ENCODE peak calls at places on chromosome 18, in six cellular contexts. Q is A549, D is tibial nerve, M is ovary, X is sigmoid colon, E is K562. N is an unnamed sample.

GRCh38 chr18:61882296-61883004 is 10.4 kb downstream of the RNF152 start:
- DNase-seq in D (no peak), X (no peak), Q (no peak), E (no peak), M (no peak), N (no peak)

GRCh38 chr18:78246588-78246987 is 733.0 kb upstream of the SALL3 start:
- DNase-seq in D (no peak), E (no peak), Q (no peak), X (no peak), M (no peak), N (no peak)

GRCh38 chr18:77191241-77191751 is 58.4 kb upstream of the GALR1 start:
- DNase-seq in Q (no peak), M (no peak), E (no peak), D (no peak), X (no peak), N (no peak)

GRCh38 chr18:24429188-24429587 is 2.7 kb downstream of the IMPACT start:
- DNase-seq in D (no peak), Q (no peak), M (no peak), E (no peak), X (no peak), N (no peak)

GRCh38 chr18:79943608-79944125 is 7.8 kb downstream of the SLC66A2 start:
- DNase-seq in E (no peak), X (peak; percentile 55), D (no peak), M (no peak), Q (no peak), N (no peak)

GRCh38 chr18:23627325-23627724 is 35.4 kb downstream of the ANKRD29 start:
- DNase-seq in X (no peak), Q (peak; percentile 89), M (no peak), D (no peak), E (no peak), N (no peak)

GRCh38 chr18:61398961-61399632 is 65.9 kb downstream of the CDH20 start:
- DNase-seq in D (no peak), Q (no peak), E (no peak), M (no peak), X (no peak), N (no peak)

GRCh38 chr18:77007251-77007650 is 125.3 kb downstream of the MBP start:
- DNase-seq in M (no peak), D (no peak), Q (no peak), X (no peak), E (no peak), N (no peak)

GRCh38 chr18:76822510-76823165 is at the start of gene ZNF236:
- DNase-seq in Q (peak; percentile 76), X (peak; percentile 87), M (peak; percentile 87), D (peak; percentile 64), E (peak; percentile 80), N (peak; percentile 80)

GRCh38 chr18:25038261-25038660 is 313.7 kb downstream of the ZNF521 start:
- DNase-seq in E (no peak), M (no peak), D (no peak), Q (no peak), X (no peak), N (no peak)

GRCh38 chr18:74288730-74289129 is 3.0 kb downstream of the CYB5A start:
- DNase-seq in D (no peak), Q (no peak), X (peak; percentile 74), M (no peak), E (no peak), N (no peak)

GRCh38 chr18:74402806-74403433 is 54.2 kb downstream of the DIPK1C start:
- DNase-seq in E (no peak), M (no peak), Q (no peak), D (no peak), X (no peak), N (peak; percentile 19)

GRCh38 chr18:11859903-11860407 is 8.7 kb downstream of the CHMP1B start:
- DNase-seq in M (no peak), E (peak; percentile 46), Q (peak; percentile 92), D (no peak), X (no peak), N (no peak)

GRCh38 chr18:47100214-47100831 is 50.0 kb downstream of the HDHD2 start:
- DNase-seq in E (peak; percentile 41), D (peak; percentile 31), X (peak; percentile 63), Q (peak; percentile 31), M (peak; percentile 51), N (peak; percentile 59)

GRCh38 chr18:13502585-13502984 is 223.8 kb downstream of the FAM210A start:
- DNase-seq in X (peak; percentile 50), D (no peak), E (no peak), M (peak; percentile 64), Q (no peak), N (no peak)

GRCh38 chr18:56568986-56569385 is 69.4 kb downstream of the TXNL1 start:
- DNase-seq in E (no peak), Q (no peak), D (no peak), X (no peak), M (no peak), N (no peak)

GRCh38 chr18:24227976-24228660 is 89.3 kb downstream of the CABYR start:
- DNase-seq in X (no peak), M (no peak), E (no peak), D (no peak), Q (peak; percentile 4), N (no peak)

GRCh38 chr18:9763157-9763556 is 55.1 kb downstream of the RAB31 start:
- DNase-seq in D (no peak), E (no peak), X (no peak), M (no peak), Q (no peak), N (no peak)

GRCh38 chr18:9760641-9761040 is 52.5 kb downstream of the RAB31 start:
- DNase-seq in M (no peak), D (no peak), E (no peak), X (no peak), Q (no peak), N (no peak)

GRCh38 chr18:9763876-9764605 is 55.9 kb downstream of the RAB31 start:
- DNase-seq in D (no peak), Q (no peak), X (no peak), M (no peak), E (no peak), N (no peak)

GRCh38 chr18:9765505-9765904 is 57.4 kb downstream of the RAB31 start:
- DNase-seq in Q (no peak), M (no peak), X (no peak), D (no peak), E (no peak), N (no peak)

DNA sequence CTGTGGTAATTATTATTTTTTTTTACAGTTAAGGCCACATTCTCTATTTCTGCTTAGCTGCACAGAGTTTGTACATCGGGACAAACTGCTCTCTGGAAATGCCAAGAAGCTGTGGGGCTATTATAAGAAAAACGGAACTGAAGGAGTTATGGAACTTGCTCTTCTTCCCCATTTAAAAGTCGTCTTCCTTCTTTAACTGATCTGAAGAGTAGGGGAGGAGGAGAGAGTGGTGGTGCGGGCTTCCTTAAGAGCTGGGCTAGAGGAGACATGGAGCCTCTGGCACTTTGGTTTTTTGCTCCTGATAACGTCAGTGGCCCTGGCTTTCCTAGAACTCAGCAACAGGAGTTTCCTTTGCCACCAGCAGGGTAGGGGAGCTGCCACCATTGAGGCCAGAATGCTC is 54.5 kb downstream of the RAB31 start:
- DNase-seq in Q (no peak), D (no peak), E (peak; percentile 42), M (no peak), X (no peak), N (no peak)
- TF ChIP-seq EP300 in Q (no peak), D (peak; percentile 57), E (no peak), M (no peak), X (no peak), N (no peak)

DNA sequence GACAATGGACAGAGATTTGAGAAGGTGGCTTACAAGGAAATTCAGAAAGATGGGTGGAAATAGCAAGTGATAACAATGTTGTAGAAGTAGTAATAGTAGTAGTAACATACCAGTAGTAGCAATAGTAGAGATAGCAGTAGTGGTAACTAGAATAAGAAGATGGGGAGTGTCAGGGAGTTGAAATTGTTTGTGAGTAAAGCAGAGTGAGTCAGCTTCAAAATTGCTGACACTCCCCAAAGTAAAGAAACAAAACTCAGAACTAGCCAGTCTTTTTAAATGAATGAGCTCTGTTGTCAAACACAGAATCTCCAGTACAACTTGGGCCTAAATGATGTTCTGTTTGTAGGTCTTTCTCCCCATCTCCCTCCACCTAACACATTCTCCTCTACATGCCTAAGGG is 1040.9 kb downstream of the CBLN2 start:
- DNase-seq in M (no peak), E (no peak), X (no peak), D (no peak), Q (no peak), N (no peak)
- H3K4me3 ChIP-seq in M (no peak overlapping the region), E (no peak overlapping the region), X (no peak overlapping the region), D (no peak overlapping the region), Q (no peak overlapping the region), N (no peak overlapping the region)

DNA sequence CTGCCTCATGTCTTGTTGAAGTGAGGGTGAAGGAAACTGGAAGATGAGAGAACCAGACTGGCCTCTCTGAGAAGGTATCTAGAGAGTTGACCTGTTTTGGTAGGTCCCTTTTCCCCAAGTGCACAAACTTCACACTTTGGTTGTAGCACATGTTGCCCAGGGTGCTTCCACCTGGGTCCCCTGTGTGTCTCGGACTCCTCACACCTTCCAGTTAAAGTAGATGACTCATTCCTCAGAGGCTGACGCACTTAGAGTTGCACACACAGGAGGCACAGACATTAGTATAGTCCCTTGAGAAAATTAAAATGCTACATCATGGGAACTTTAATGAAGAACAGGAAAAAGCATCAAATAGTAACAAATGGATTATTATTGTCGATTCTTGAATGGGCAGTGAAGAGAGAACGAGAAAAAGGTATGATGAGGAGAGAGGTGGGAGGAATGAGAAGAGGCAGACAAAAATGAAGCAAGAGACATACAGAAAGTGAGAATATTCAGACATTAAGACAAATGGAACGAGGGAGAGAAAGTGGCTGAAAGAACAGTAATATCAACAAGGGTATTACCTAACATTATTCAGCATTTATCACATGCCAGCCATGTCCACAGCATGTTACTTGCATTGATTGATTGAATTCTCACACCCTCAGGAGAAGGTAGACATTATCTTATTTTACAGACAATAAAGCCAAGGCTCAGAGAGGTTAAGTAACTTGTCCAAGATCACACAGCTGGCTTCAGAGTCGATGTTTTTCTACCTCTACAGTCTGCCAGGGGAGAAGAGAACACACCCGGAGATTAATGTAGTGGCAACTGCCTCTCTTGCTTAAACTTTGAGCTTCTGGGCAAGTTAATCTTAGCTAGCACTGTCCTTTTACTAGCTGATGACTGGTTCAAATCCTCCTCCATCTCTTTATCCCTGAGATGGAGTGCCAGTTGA is 68.6 kb downstream of the FHOD3 start:
- DNase-seq in E (no peak), M (no peak), D (no peak), X (no peak), Q (no peak), N (no peak)
- TF ChIP-seq EP300 in E (no peak), M (no peak), D (no peak), X (no peak), Q (no peak), N (no peak)

DNA sequence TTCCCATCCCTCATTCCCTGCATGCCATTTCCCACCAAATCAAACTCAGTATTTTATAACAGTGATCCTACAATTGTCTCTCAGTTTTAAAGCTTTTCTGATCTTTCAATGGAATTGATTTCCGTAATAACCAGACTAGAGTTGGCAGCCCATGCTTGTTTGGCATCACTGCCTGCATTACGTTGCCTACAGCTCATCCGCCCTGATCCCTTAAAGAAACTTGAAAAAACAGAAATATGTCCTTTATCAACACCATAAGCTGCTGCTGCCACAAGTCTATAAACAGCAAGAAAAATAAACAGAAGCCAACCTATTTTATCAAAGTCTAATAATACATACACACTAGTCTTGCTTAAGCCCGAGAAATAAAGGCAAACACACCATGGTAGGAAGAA is 331.0 kb downstream of the METTL4 start:
- DNase-seq in M (no peak), D (no peak), Q (no peak), X (no peak), E (no peak), N (no peak)
- H3K4me3 ChIP-seq in M (no peak overlapping the region), D (no peak overlapping the region), Q (no peak overlapping the region), X (no peak overlapping the region), E (no peak overlapping the region), N (no peak overlapping the region)

N was measured in stomach.